ENCODE peak calls at places on chromosomes 7 and 10, in eight cellular contexts. M is prostate gland; X is fibroblast of mammary gland; V is DMS153; Q is esophagus muscularis mucosa; U is activated T-helper 1 cell treated with anti-CD3 and anti-CD28 coated beads, Interleukin-12 subunit alpha, Interleukin-12 subunit beta, Interleukin-2, Interleukin-4 antibody, amounts not matched to agents 30 ng/mL and 10 ng/mL and 1 ng/mL, durations not matched to agents 14 hours and 24 hours and 36 hours; Y is CD4-positive, alpha-beta T cell; T is GM12892. J is an unnamed sample.

GRCh38 chr10:4006848-4007247 is 221.8 kb upstream of the KLF6 start:
- DNase-seq in U (no peak), V (no peak), T (no peak), X (peak), Y (no peak), M (no peak), Q (no peak), J (no peak)

GRCh38 chr7:97064972-97065587 is 40.4 kb upstream of the DLX5 start:
- DNase-seq in Y (no peak), U (no peak), Q (no peak), X (peak), T (peak), V (peak), M (peak), J (no peak)

GRCh38 chr10:34721201-34721840 is 93.8 kb downstream of the PARD3 start:
- DNase-seq in M (no peak), Y (no peak), V (no peak), X (peak), Q (peak), U (no peak), T (no peak), J (no peak)

GRCh38 chr10:7529638-7530037 is 118.8 kb upstream of the SFMBT2 start:
- DNase-seq in X (no peak), U (no peak), M (peak), V (no peak), Q (no peak), T (no peak), Y (no peak), J (no peak)

GRCh38 chr7:155993420-155994252 is 181.4 kb upstream of the SHH start:
- DNase-seq in U (no peak), Y (no peak), X (no peak), M (peak), T (no peak), Q (no peak), V (no peak), J (peak)

GRCh38 chr10:102678842-102679289 is 34.6 kb downstream of the TRIM8 start:
- DNase-seq in X (peak), T (peak), Q (no peak), U (no peak), Y (no peak), M (peak), V (peak), J (peak)

GRCh38 chr7:44752822-44753221 is 4.2 kb downstream of the ZMIZ2 start:
- DNase-seq in X (no peak), V (no peak), Q (no peak), M (no peak), U (no peak), T (no peak), Y (no peak), J (no peak)

GRCh38 chr10:32446701-32447406 is 914 bp downstream of the CCDC7 start:
- DNase-seq in V (no peak), U (no peak), T (no peak), Y (no peak), X (peak), M (no peak), Q (no peak), J (no peak)